ENCODE peak calls at places on chromosome 5, in six cellular contexts. R is A549, W is heart left ventricle, M is gastrocnemius medialis, F is IMR-90, N is stomach. C is an unnamed sample.

GRCh38 chr5:151694035-151694485 is 7.3 kb upstream of the SPARC start:
- DNase-seq in R (peak; percentile 16), W (no peak), M (no peak), F (no peak), N (no peak), C (no peak)

GRCh38 chr5:57429513-57430120 is 53.0 kb downstream of the ACTBL2 start:
- DNase-seq in R (no peak), W (no peak), M (no peak), F (no peak), N (no peak), C (no peak)

GRCh38 chr5:32092938-32093812 is 80.9 kb downstream of the GOLPH3 start:
- DNase-seq in R (peak; percentile 78), W (peak; percentile 61), M (peak; percentile 58), F (peak; percentile 78), N (peak; percentile 63), C (peak; percentile 83)

GRCh38 chr5:181170996-181171395 is 23.6 kb downstream of the OR2V2 start:
- DNase-seq in R (no peak), W (no peak), M (no peak), F (peak; percentile 37), N (no peak), C (no peak)

GRCh38 chr5:153711755-153712154 is 221.3 kb downstream of the GRIA1 start:
- DNase-seq in R (no peak), W (no peak), M (no peak), F (peak; percentile 6), N (no peak), C (no peak)

GRCh38 chr5:8340739-8341344 is 471.9 kb downstream of the MTRR start:
- DNase-seq in R (peak; percentile 4), W (no peak), M (no peak), F (peak; percentile 23), N (no peak), C (no peak)

GRCh38 chr5:41524174-41524573 is 13.8 kb upstream of the PLCXD3 start:
- DNase-seq in R (peak; percentile 26), W (no peak), M (no peak), F (no peak), N (no peak), C (no peak)

GRCh38 chr5:96961053-96961452 is 25.2 kb downstream of the LNPEP start:
- DNase-seq in R (no peak), W (no peak), M (no peak), F (no peak), N (no peak), C (no peak)

GRCh38 chr5:57698785-57699184 is 216.2 kb upstream of the ACTBL2 start:
- DNase-seq in R (peak; percentile 64), W (no peak), M (no peak), F (no peak), N (no peak), C (no peak)

GRCh38 chr5:106862450-106863193 is 808.1 kb downstream of the EFNA5 start:
- DNase-seq in R (peak; percentile 23), W (no peak), M (no peak), F (peak; percentile 50), N (no peak), C (no peak)

GRCh38 chr5:78718185-78718584 is 69.6 kb upstream of the LHFPL2 start:
- DNase-seq in R (no peak), W (no peak), M (no peak), F (no peak), N (no peak), C (no peak)

GRCh38 chr5:140331638-140332037 is 14.8 kb downstream of the HBEGF start:
- DNase-seq in R (no peak), W (no peak), M (no peak), F (no peak), N (no peak), C (no peak)

GRCh38 chr5:159419567-159419966 is 89.3 kb upstream of the IL12B start:
- DNase-seq in R (peak; percentile 39), W (no peak), M (no peak), F (no peak), N (no peak), C (no peak)

GRCh38 chr5:84215521-84215920 is 169.2 kb downstream of the EDIL3 start:
- DNase-seq in R (no peak), W (no peak), M (no peak), F (no peak), N (no peak), C (no peak)

GRCh38 chr5:20229286-20230005 is 241.4 kb upstream of the CDH18 start:
- DNase-seq in R (no peak), W (no peak), M (no peak), F (no peak), N (no peak), C (no peak)

GRCh38 chr5:172533399-172534228 is 79.3 kb upstream of the SH3PXD2B start:
- DNase-seq in R (no peak), W (no peak), M (peak; percentile 40), F (no peak), N (no peak), C (peak; percentile 36)

GRCh38 chr5:58459276-58459859 is 518 bp downstream of the PLK2 start:
- DNase-seq in R (peak; percentile 47), W (peak; percentile 33), M (peak; percentile 8), F (peak; percentile 38), N (peak; percentile 34), C (peak; percentile 34)

GRCh38 chr5:76617675-76618074 is 5.5 kb downstream of the F2RL2 start:
- DNase-seq in R (peak; percentile 25), W (no peak), M (no peak), F (peak; percentile 96), N (no peak), C (no peak)

GRCh38 chr5:175809531-175810121 is 61.8 kb upstream of the CPLX2 start:
- DNase-seq in R (peak; percentile 89), W (no peak), M (no peak), F (peak; percentile 86), N (no peak), C (no peak)

GRCh38 chr5:1511037-1511436 is 12.7 kb downstream of the LPCAT1 start:
- DNase-seq in R (no peak), W (peak; percentile 3), M (no peak), F (no peak), N (no peak), C (no peak)

GRCh38 chr5:55603947-55604346 is 69.2 kb upstream of the PLPP1 start:
- DNase-seq in R (peak; percentile 37), W (no peak), M (no peak), F (peak; percentile 70), N (no peak), C (no peak)

GRCh38 chr5:132557425-132557805 is 638 bp downstream of the RAD50 start:
- DNase-seq in R (peak; percentile 80), W (peak; percentile 18), M (no peak), F (peak; percentile 29), N (peak; percentile 49), C (no peak)

GRCh38 chr5:6652025-6652424 is 18.8 kb downstream of the SRD5A1 start:
- DNase-seq in R (no peak), W (no peak), M (no peak), F (no peak), N (no peak), C (no peak)

GRCh38 chr5:163658702-163659567 is 153.5 kb downstream of the MAT2B start:
- DNase-seq in R (no peak), W (no peak), M (no peak), F (peak; percentile 55), N (no peak), C (no peak)

GRCh38 chr5:179907570-179908324 is at the start of gene TBC1D9B:
- DNase-seq in R (peak; percentile 57), W (peak; percentile 71), M (no peak), F (peak; percentile 45), N (peak; percentile 69), C (peak; percentile 51)
- TF ChIP-seq POLR2A in R (peak; percentile 86), W (peak; percentile 26), M (peak; percentile 40), F (peak; percentile 47), N (no peak), C (no peak)

GRCh38 chr5:179006564-179006963 is 11.4 kb upstream of the GRM6 start:
- DNase-seq in R (no peak), W (no peak), M (no peak), F (no peak), N (no peak), C (no peak)

DNA sequence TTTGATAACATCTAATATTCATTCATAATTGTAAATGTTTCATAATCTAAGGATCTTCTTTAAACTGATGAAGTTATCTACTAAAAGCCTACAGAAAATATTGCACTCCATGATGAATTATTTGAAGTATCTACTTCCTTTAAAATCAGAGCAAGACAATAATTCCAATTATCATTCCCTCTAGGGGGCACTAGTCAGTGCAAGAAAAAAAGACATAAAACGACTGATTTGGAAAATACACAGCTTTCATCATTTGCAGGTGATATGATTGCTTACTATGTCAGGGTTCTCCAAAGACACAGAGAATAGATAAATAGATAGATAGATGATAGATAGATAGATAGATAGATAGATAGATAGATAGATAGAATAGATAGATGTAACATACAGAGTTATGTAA is 13.5 kb upstream of the GRM6 start:
- DNase-seq in R (no peak), W (no peak), M (no peak), F (no peak), N (no peak), C (no peak)
- TF ChIP-seq CTCF in R (no peak), W (no peak), M (no peak), F (no peak), N (no peak), C (no peak)

GRCh38 chr5:38494175-38494574 is 62.3 kb downstream of the LIFR start:
- DNase-seq in R (no peak), W (no peak), M (no peak), F (no peak), N (no peak), C (no peak)
- TF ChIP-seq POLR2A in R (no peak), W (no peak), M (no peak), F (no peak), N (no peak), C (no peak)

GRCh38 chr5:73777192-73777591 is 151.2 kb downstream of the ARHGEF28 start:
- DNase-seq in R (no peak), W (no peak), M (no peak), F (peak; percentile 37), N (no peak), C (no peak)

GRCh38 chr5:73776405-73776804 is 150.4 kb downstream of the ARHGEF28 start:
- DNase-seq in R (no peak), W (no peak), M (no peak), F (no peak), N (no peak), C (no peak)

GRCh38 chr5:73783823-73784222 is 157.8 kb downstream of the ARHGEF28 start:
- DNase-seq in R (peak; percentile 37), W (no peak), M (no peak), F (peak; percentile 53), N (no peak), C (no peak)

GRCh38 chr5:73774924-73775323 is 148.9 kb downstream of the ARHGEF28 start:
- DNase-seq in R (no peak), W (no peak), M (no peak), F (no peak), N (no peak), C (no peak)

DNA sequence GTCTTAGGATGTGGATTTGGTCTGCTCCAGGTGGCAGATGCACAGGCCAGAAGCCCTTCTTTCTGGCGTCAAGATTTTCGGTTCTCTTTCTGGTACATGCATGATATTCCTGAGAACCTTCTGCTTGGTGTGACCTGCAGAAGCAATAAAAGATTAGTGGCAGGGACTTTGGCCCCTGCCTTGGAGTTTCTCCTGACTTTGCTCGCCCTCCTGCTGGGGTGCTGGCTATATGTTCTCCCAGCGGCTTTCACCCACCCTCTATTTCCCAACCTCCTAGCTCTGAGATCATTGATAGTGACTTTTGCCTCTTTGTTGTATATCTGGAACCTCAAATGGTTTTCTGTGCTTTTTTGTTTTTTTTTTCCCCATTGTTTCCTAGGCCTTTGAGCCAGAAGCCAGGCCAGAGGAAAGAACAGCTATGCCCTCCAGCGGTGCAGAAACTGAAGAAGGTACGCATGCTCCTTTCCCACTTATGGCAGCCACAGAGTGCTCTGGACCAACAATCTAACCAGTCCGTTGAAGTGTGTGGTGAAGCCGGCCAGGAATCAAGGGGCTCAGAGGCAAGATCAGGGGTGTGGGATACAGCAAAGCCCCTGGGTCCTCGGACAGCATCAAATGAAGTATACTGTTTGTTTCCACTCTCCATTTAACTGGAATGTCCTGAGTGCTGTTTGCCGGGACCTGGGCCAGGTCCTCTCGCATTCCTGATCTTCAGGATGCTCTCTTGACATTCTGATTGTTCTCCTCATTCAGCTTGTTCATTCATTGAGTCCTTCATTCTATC is 154.5 kb downstream of the ARHGEF28 start:
- DNase-seq in R (no peak), W (peak; percentile 16), M (no peak), F (no peak), N (no peak), C (no peak)
- TF ChIP-seq CTCF in R (no peak), W (no peak), M (no peak), F (no peak), N (no peak), C (no peak)

C was measured in lower leg skin.